ENCODE peak calls at places on chromosomes 7 and 10, in five cellular contexts. L is skeletal muscle cell; C is naive thymus-derived CD8-positive, alpha-beta T cell; R is brain microvascular endothelial cell; S is left colon. G is an unnamed sample.

GRCh38 chr7:69683002-69683401 is 84.7 kb downstream of the AUTS2 start:
- DNase-seq in L (no peak), C (no peak), R (no peak), S (no peak), G (no peak)

GRCh38 chr7:44059219-44060090 is 5.9 kb downstream of the PGAM2 start:
- DNase-seq in L (no peak), C (no peak), R (no peak), S (no peak), G (no peak)

GRCh38 chr10:117472872-117473271 is 69.7 kb upstream of the EMX2 start:
- DNase-seq in L (no peak), C (no peak), R (no peak), S (no peak), G (peak; percentile 21)

GRCh38 chr10:28533315-28533564 is 322 bp downstream of the WAC start:
- DNase-seq in L (no peak), C (no peak), R (no peak), S (no peak), G (no peak)

GRCh38 chr10:72061491-72061890 is 26.9 kb downstream of the SPOCK2 start:
- DNase-seq in L (no peak), C (no peak), R (no peak), S (no peak), G (no peak)

GRCh38 chr7:17725761-17726160 is 214.5 kb downstream of the SNX13 start:
- DNase-seq in L (peak; percentile 26), C (no peak), R (no peak), S (no peak), G (no peak)

GRCh38 chr7:36639826-36640225 is 84.5 kb downstream of the AOAH start:
- DNase-seq in L (no peak), C (peak; percentile 76), R (no peak), S (no peak), G (no peak)

GRCh38 chr7:138546064-138546619 is 86.1 kb downstream of the TRIM24 start:
- DNase-seq in L (no peak), C (no peak), R (no peak), S (no peak), G (no peak)

GRCh38 chr10:88066876-88067275 is 203.5 kb downstream of the PTEN start:
- DNase-seq in L (no peak), C (peak; percentile 36), R (no peak), S (no peak), G (no peak)

GRCh38 chr7:155962191-155962967 is 150.1 kb upstream of the SHH start:
- DNase-seq in L (peak; percentile 5), C (no peak), R (peak; percentile 85), S (peak; percentile 19), G (no peak)

GRCh38 chr10:123559066-123559822 is 106.9 kb upstream of the GPR26 start:
- DNase-seq in L (peak; percentile 3), C (peak; percentile 62), R (peak; percentile 54), S (peak; percentile 70), G (peak; percentile 84)

GRCh38 chr7:46191776-46192175 is 270.7 kb upstream of the IGFBP3 start:
- DNase-seq in L (no peak), C (no peak), R (no peak), S (no peak), G (no peak)

GRCh38 chr7:16918288-16918895 is 36.6 kb upstream of the AGR3 start:
- DNase-seq in L (no peak), C (no peak), R (no peak), S (peak; percentile 28), G (peak; percentile 25)

GRCh38 chr10:85420501-85421191 is 945.9 kb downstream of the GRID1 start:
- DNase-seq in L (no peak), C (no peak), R (no peak), S (no peak), G (peak; percentile 87)

GRCh38 chr10:103584216-103585010 is 90.9 kb downstream of the NEURL1 start:
- DNase-seq in L (no peak), C (peak; percentile 57), R (no peak), S (peak; percentile 40), G (no peak)

GRCh38 chr7:141409911-141410329 is 141.3 kb upstream of the AGK start:
- DNase-seq in L (no peak), C (no peak), R (no peak), S (no peak), G (no peak)

GRCh38 chr7:149799397-149800168 is 26.2 kb upstream of the ZNF467 start:
- DNase-seq in L (no peak), C (peak; percentile 68), R (no peak), S (peak; percentile 66), G (peak; percentile 4)

G was measured in NCI-H526 treated with DMSO at 0.1 percent for 48 hours.